ENCODE peak calls at places on chromosome 9, in eight cellular contexts. One of them, this sample, is unnamed.

GRCh38 chr9:135758056-135758455 is 56.1 kb downstream of the KCNT1 start:
- DNase-seq in neural crest cell: no peak
- DNase-seq in AG08396: no peak
- DNase-seq in islet precursor cell: no peak
- DNase-seq in astrocyte: no peak
- DNase-seq in DMS53: no peak
- DNase-seq in ELF-1: no peak
- DNase-seq in CD8-positive, alpha-beta T cell: no peak
- DNase-seq in this sample: no peak

GRCh38 chr9:91814681-91815212 is 135.3 kb downstream of the ROR2 start:
- DNase-seq in DMS53: no peak
- DNase-seq in CD8-positive, alpha-beta T cell: no peak
- DNase-seq in neural crest cell: no peak
- DNase-seq in astrocyte: no peak
- DNase-seq in ELF-1: no peak
- DNase-seq in islet precursor cell: peak; percentile 39
- DNase-seq in AG08396: no peak
- DNase-seq in this sample: no peak

GRCh38 chr9:36207546-36208012 is 16.9 kb downstream of the CLTA start:
- DNase-seq in astrocyte: peak; percentile 49
- DNase-seq in AG08396: no peak
- DNase-seq in CD8-positive, alpha-beta T cell: no peak
- DNase-seq in neural crest cell: no peak
- DNase-seq in ELF-1: no peak
- DNase-seq in islet precursor cell: no peak
- DNase-seq in DMS53: no peak
- DNase-seq in this sample: peak; percentile 79

GRCh38 chr9:42852133-42852532 is 668.7 kb downstream of the SPATA31A6 start:
- DNase-seq in CD8-positive, alpha-beta T cell: no peak
- DNase-seq in DMS53: peak; percentile 15
- DNase-seq in islet precursor cell: peak; percentile 87
- DNase-seq in neural crest cell: peak; percentile 27
- DNase-seq in AG08396: peak; percentile 0
- DNase-seq in ELF-1: peak; percentile 80
- DNase-seq in astrocyte: no peak
- DNase-seq in this sample: no peak

GRCh38 chr9:106697390-106697789 is 165.6 kb upstream of the ZNF462 start:
- DNase-seq in AG08396: no peak
- DNase-seq in neural crest cell: no peak
- DNase-seq in DMS53: peak; percentile 29
- DNase-seq in CD8-positive, alpha-beta T cell: no peak
- DNase-seq in ELF-1: no peak
- DNase-seq in astrocyte: no peak
- DNase-seq in islet precursor cell: peak; percentile 78
- DNase-seq in this sample: no peak

GRCh38 chr9:137873408-137873807 is 4.2 kb upstream of the CACNA1B start:
- DNase-seq in DMS53: no peak
- DNase-seq in islet precursor cell: no peak
- DNase-seq in AG08396: no peak
- DNase-seq in ELF-1: no peak
- DNase-seq in astrocyte: no peak
- DNase-seq in CD8-positive, alpha-beta T cell: no peak
- DNase-seq in neural crest cell: no peak
- DNase-seq in this sample: no peak

GRCh38 chr9:83754383-83754977 is 46.7 kb upstream of the UBQLN1 start:
- DNase-seq in islet precursor cell: no peak
- DNase-seq in CD8-positive, alpha-beta T cell: no peak
- DNase-seq in ELF-1: no peak
- DNase-seq in DMS53: no peak
- DNase-seq in astrocyte: no peak
- DNase-seq in neural crest cell: no peak
- DNase-seq in AG08396: no peak
- DNase-seq in this sample: peak; percentile 27

GRCh38 chr9:13513710-13514444 is 234.4 kb upstream of the MPDZ start:
- DNase-seq in islet precursor cell: peak; percentile 89
- DNase-seq in AG08396: no peak
- DNase-seq in astrocyte: no peak
- DNase-seq in CD8-positive, alpha-beta T cell: no peak
- DNase-seq in neural crest cell: peak; percentile 19
- DNase-seq in ELF-1: peak; percentile 89
- DNase-seq in DMS53: peak; percentile 51
- DNase-seq in this sample: no peak

GRCh38 chr9:37989632-37990155 is 79.3 kb downstream of the SHB start:
- DNase-seq in islet precursor cell: no peak
- DNase-seq in AG08396: no peak
- DNase-seq in astrocyte: no peak
- DNase-seq in ELF-1: no peak
- DNase-seq in CD8-positive, alpha-beta T cell: no peak
- DNase-seq in neural crest cell: no peak
- DNase-seq in DMS53: no peak
- DNase-seq in this sample: no peak

GRCh38 chr9:70478963-70479641 is 64.6 kb upstream of the KLF9 start:
- DNase-seq in neural crest cell: no peak
- DNase-seq in islet precursor cell: no peak
- DNase-seq in ELF-1: peak; percentile 12
- DNase-seq in AG08396: no peak
- DNase-seq in DMS53: no peak
- DNase-seq in CD8-positive, alpha-beta T cell: no peak
- DNase-seq in astrocyte: no peak
- DNase-seq in this sample: no peak

GRCh38 chr9:89666950-89667349 is 62.1 kb downstream of the GADD45G start:
- DNase-seq in neural crest cell: no peak
- DNase-seq in CD8-positive, alpha-beta T cell: no peak
- DNase-seq in astrocyte: no peak
- DNase-seq in ELF-1: no peak
- DNase-seq in AG08396: no peak
- DNase-seq in islet precursor cell: no peak
- DNase-seq in DMS53: peak; percentile 30
- DNase-seq in this sample: no peak

GRCh38 chr9:114852050-114852594 is 46.3 kb upstream of the TNFSF15 start:
- DNase-seq in islet precursor cell: no peak
- DNase-seq in astrocyte: peak; percentile 73
- DNase-seq in AG08396: no peak
- DNase-seq in DMS53: no peak
- DNase-seq in CD8-positive, alpha-beta T cell: no peak
- DNase-seq in ELF-1: no peak
- DNase-seq in neural crest cell: no peak
- DNase-seq in this sample: no peak

GRCh38 chr9:91425270-91425669 is 1.6 kb upstream of the NFIL3 start:
- DNase-seq in ELF-1: no peak
- DNase-seq in astrocyte: no peak
- DNase-seq in DMS53: no peak
- DNase-seq in neural crest cell: no peak
- DNase-seq in islet precursor cell: no peak
- DNase-seq in CD8-positive, alpha-beta T cell: no peak
- DNase-seq in AG08396: no peak
- DNase-seq in this sample: peak; percentile 44

GRCh38 chr9:110892689-110893088 is 145.6 kb downstream of the LPAR1 start:
- DNase-seq in DMS53: no peak
- DNase-seq in neural crest cell: no peak
- DNase-seq in AG08396: no peak
- DNase-seq in ELF-1: no peak
- DNase-seq in astrocyte: no peak
- DNase-seq in CD8-positive, alpha-beta T cell: no peak
- DNase-seq in islet precursor cell: no peak
- DNase-seq in this sample: no peak

GRCh38 chr9:136117291-136118060 is 1.2 kb downstream of the TMEM250 start:
- DNase-seq in DMS53: peak; percentile 68
- DNase-seq in neural crest cell: no peak
- DNase-seq in ELF-1: no peak
- DNase-seq in islet precursor cell: no peak
- DNase-seq in AG08396: no peak
- DNase-seq in CD8-positive, alpha-beta T cell: no peak
- DNase-seq in astrocyte: no peak
- DNase-seq in this sample: peak; percentile 61

GRCh38 chr9:73116030-73116429 is 35.6 kb upstream of the ANXA1 start:
- DNase-seq in islet precursor cell: no peak
- DNase-seq in CD8-positive, alpha-beta T cell: no peak
- DNase-seq in astrocyte: peak; percentile 85
- DNase-seq in neural crest cell: no peak
- DNase-seq in ELF-1: no peak
- DNase-seq in AG08396: peak; percentile 35
- DNase-seq in DMS53: no peak
- DNase-seq in this sample: no peak

GRCh38 chr9:120383999-120384924 is 195.7 kb downstream of the CDK5RAP2 start:
- DNase-seq in ELF-1: no peak
- DNase-seq in AG08396: peak; percentile 32
- DNase-seq in DMS53: peak; percentile 97
- DNase-seq in neural crest cell: no peak
- DNase-seq in islet precursor cell: peak; percentile 47
- DNase-seq in astrocyte: peak; percentile 70
- DNase-seq in CD8-positive, alpha-beta T cell: no peak
- DNase-seq in this sample: no peak

GRCh38 chr9:33850267-33850629 is 33.3 kb downstream of the UBE2R2 start:
- DNase-seq in astrocyte: no peak
- DNase-seq in ELF-1: no peak
- DNase-seq in islet precursor cell: no peak
- DNase-seq in CD8-positive, alpha-beta T cell: no peak
- DNase-seq in DMS53: peak; percentile 31
- DNase-seq in neural crest cell: no peak
- DNase-seq in AG08396: no peak
- DNase-seq in this sample: no peak

GRCh38 chr9:109519366-109519765 is 21.3 kb upstream of the PTPN3 start:
- DNase-seq in DMS53: no peak
- DNase-seq in astrocyte: no peak
- DNase-seq in neural crest cell: no peak
- DNase-seq in islet precursor cell: no peak
- DNase-seq in ELF-1: no peak
- DNase-seq in AG08396: no peak
- DNase-seq in CD8-positive, alpha-beta T cell: no peak
- DNase-seq in this sample: peak; percentile 45

GRCh38 chr9:107612136-107612535 is 122.6 kb upstream of the KLF4 start:
- DNase-seq in AG08396: no peak
- DNase-seq in islet precursor cell: no peak
- DNase-seq in astrocyte: no peak
- DNase-seq in CD8-positive, alpha-beta T cell: no peak
- DNase-seq in ELF-1: no peak
- DNase-seq in neural crest cell: no peak
- DNase-seq in DMS53: no peak
- DNase-seq in this sample: peak; percentile 43

GRCh38 chr9:36056896-36057295 is 20.2 kb downstream of the RECK start:
- DNase-seq in DMS53: no peak
- DNase-seq in ELF-1: no peak
- DNase-seq in islet precursor cell: no peak
- DNase-seq in neural crest cell: no peak
- DNase-seq in AG08396: no peak
- DNase-seq in CD8-positive, alpha-beta T cell: no peak
- DNase-seq in astrocyte: no peak
- DNase-seq in this sample: no peak

GRCh38 chr9:35736201-35736633 is 3.8 kb downstream of the CREB3 start:
- DNase-seq in DMS53: peak; percentile 84
- DNase-seq in ELF-1: peak; percentile 88
- DNase-seq in AG08396: peak; percentile 73
- DNase-seq in neural crest cell: peak; percentile 60
- DNase-seq in islet precursor cell: peak; percentile 93
- DNase-seq in astrocyte: peak; percentile 47
- DNase-seq in CD8-positive, alpha-beta T cell: peak; percentile 44
- DNase-seq in this sample: peak; percentile 78

GRCh38 chr9:79166005-79166404 is 405.8 kb upstream of the TLE4 start:
- DNase-seq in AG08396: no peak
- DNase-seq in CD8-positive, alpha-beta T cell: no peak
- DNase-seq in DMS53: no peak
- DNase-seq in astrocyte: peak; percentile 35
- DNase-seq in neural crest cell: no peak
- DNase-seq in ELF-1: peak; percentile 22
- DNase-seq in islet precursor cell: peak; percentile 64
- DNase-seq in this sample: no peak

GRCh38 chr9:125370786-125371185 is 109.2 kb downstream of the GAPVD1 start:
- DNase-seq in neural crest cell: no peak
- DNase-seq in astrocyte: no peak
- DNase-seq in ELF-1: peak; percentile 43
- DNase-seq in DMS53: no peak
- DNase-seq in CD8-positive, alpha-beta T cell: no peak
- DNase-seq in AG08396: no peak
- DNase-seq in islet precursor cell: no peak
- DNase-seq in this sample: no peak

GRCh38 chr9:128106181-128106939 is 21.2 kb downstream of the PTGES2 start:
- DNase-seq in neural crest cell: no peak
- DNase-seq in islet precursor cell: peak; percentile 54
- DNase-seq in DMS53: no peak
- DNase-seq in astrocyte: no peak
- DNase-seq in CD8-positive, alpha-beta T cell: no peak
- DNase-seq in ELF-1: no peak
- DNase-seq in AG08396: no peak
- DNase-seq in this sample: no peak

GRCh38 chr9:88826181-88826580 is 165.1 kb upstream of the S1PR3 start:
- DNase-seq in ELF-1: no peak
- DNase-seq in CD8-positive, alpha-beta T cell: no peak
- DNase-seq in islet precursor cell: no peak
- DNase-seq in AG08396: no peak
- DNase-seq in neural crest cell: no peak
- DNase-seq in DMS53: no peak
- DNase-seq in astrocyte: no peak
- DNase-seq in this sample: no peak

GRCh38 chr9:110758201-110758600 is 89.6 kb downstream of the MUSK start:
- DNase-seq in AG08396: no peak
- DNase-seq in islet precursor cell: no peak
- DNase-seq in ELF-1: no peak
- DNase-seq in CD8-positive, alpha-beta T cell: no peak
- DNase-seq in DMS53: no peak
- DNase-seq in astrocyte: no peak
- DNase-seq in neural crest cell: no peak
- DNase-seq in this sample: no peak

GRCh38 chr9:81649475-81649874 is 39.9 kb downstream of the TLE1 start:
- DNase-seq in ELF-1: no peak
- DNase-seq in islet precursor cell: no peak
- DNase-seq in astrocyte: no peak
- DNase-seq in neural crest cell: peak; percentile 19
- DNase-seq in DMS53: no peak
- DNase-seq in AG08396: no peak
- DNase-seq in CD8-positive, alpha-beta T cell: no peak
- DNase-seq in this sample: no peak

GRCh38 chr9:100714372-100715099 is 136.7 kb downstream of the CAVIN4 start:
- DNase-seq in AG08396: peak; percentile 72
- DNase-seq in neural crest cell: peak; percentile 89
- DNase-seq in astrocyte: peak; percentile 7
- DNase-seq in islet precursor cell: peak; percentile 83
- DNase-seq in ELF-1: peak; percentile 69
- DNase-seq in CD8-positive, alpha-beta T cell: peak; percentile 7
- DNase-seq in DMS53: peak; percentile 76
- DNase-seq in this sample: peak; percentile 77

GRCh38 chr9:80440724-80441123 is 869.0 kb downstream of the TLE4 start:
- DNase-seq in neural crest cell: no peak
- DNase-seq in ELF-1: no peak
- DNase-seq in AG08396: no peak
- DNase-seq in astrocyte: no peak
- DNase-seq in CD8-positive, alpha-beta T cell: no peak
- DNase-seq in islet precursor cell: no peak
- DNase-seq in DMS53: no peak
- DNase-seq in this sample: peak; percentile 47

GRCh38 chr9:2874001-2874750 is 30.3 kb upstream of the PUM3 start:
- DNase-seq in AG08396: no peak
- DNase-seq in astrocyte: peak; percentile 80
- DNase-seq in CD8-positive, alpha-beta T cell: no peak
- DNase-seq in neural crest cell: no peak
- DNase-seq in islet precursor cell: no peak
- DNase-seq in ELF-1: no peak
- DNase-seq in DMS53: no peak
- DNase-seq in this sample: no peak

GRCh38 chr9:35907732-35908483 is 1.4 kb upstream of the SPAAR start:
- DNase-seq in neural crest cell: no peak
- DNase-seq in DMS53: peak; percentile 51
- DNase-seq in AG08396: peak; percentile 81
- DNase-seq in astrocyte: peak; percentile 90
- DNase-seq in islet precursor cell: peak; percentile 92
- DNase-seq in CD8-positive, alpha-beta T cell: no peak
- DNase-seq in ELF-1: peak; percentile 82
- DNase-seq in this sample: no peak

GRCh38 chr9:82148849-82149544 is 160.4 kb downstream of the SPATA31D1 start:
- DNase-seq in islet precursor cell: no peak
- DNase-seq in DMS53: peak; percentile 12
- DNase-seq in neural crest cell: no peak
- DNase-seq in ELF-1: no peak
- DNase-seq in CD8-positive, alpha-beta T cell: no peak
- DNase-seq in AG08396: peak; percentile 43
- DNase-seq in astrocyte: peak; percentile 99
- DNase-seq in this sample: peak; percentile 8

GRCh38 chr9:94110821-94111252 is 26.6 kb downstream of the PTPDC1 start:
- DNase-seq in CD8-positive, alpha-beta T cell: no peak
- DNase-seq in astrocyte: peak; percentile 92
- DNase-seq in ELF-1: no peak
- DNase-seq in islet precursor cell: no peak
- DNase-seq in AG08396: peak; percentile 52
- DNase-seq in DMS53: no peak
- DNase-seq in neural crest cell: no peak
- DNase-seq in this sample: no peak

This sample was measured in OCI-M1.